ENCODE peak calls at places on chromosomes 1 and 21, in six cellular contexts. E is neuronal stem cell, N is mesenchymal stem cell, A is IMR-90, U is H9, Y is H1. T is an unnamed sample.

GRCh38 chr21:45499201-45499750 is 43.0 kb downstream of the SLC19A1 start:
- DNase-seq in N (no peak), A (no peak), U (no peak), E (no peak), Y (no peak), T (no peak)

GRCh38 chr21:27425574-27425973 is 458.7 kb upstream of the ADAMTS5 start:
- DNase-seq in U (no peak), N (peak), A (peak), E (no peak), Y (no peak), T (peak)

GRCh38 chr21:33857846-33858671 is 57.5 kb downstream of the ATP5PO start:
- DNase-seq in E (no peak), N (no peak), U (peak), Y (no peak), A (no peak), T (no peak)

GRCh38 chr1:113903496-113904291 is 905 bp downstream of the AP4B1 start:
- DNase-seq in E (no peak), A (no peak), N (no peak), U (no peak), Y (no peak), T (no peak)

GRCh38 chr1:201982923-201983805 is 716 bp downstream of the RNPEP start:
- DNase-seq in N (peak), U (peak), Y (no peak), E (peak), A (peak), T (peak)

GRCh38 chr1:9174762-9175161 is 45.9 kb upstream of the GPR157 start:
- DNase-seq in U (no peak), E (no peak), N (no peak), Y (no peak), A (no peak), T (no peak)

GRCh38 chr1:8419172-8419571 is 101.3 kb downstream of the SLC45A1 start:
- DNase-seq in Y (no peak), U (no peak), A (peak), E (no peak), N (peak), T (no peak)

GRCh38 chr1:215631489-215631888 is 64.4 kb downstream of the KCTD3 start:
- DNase-seq in A (peak), Y (no peak), U (no peak), N (peak), E (no peak), T (no peak)

GRCh38 chr1:115748396-115749130 is 20.0 kb downstream of the CASQ2 start:
- DNase-seq in U (no peak), E (no peak), N (peak), Y (no peak), A (peak), T (peak)

GRCh38 chr21:35749904-35750303 is 310.4 kb downstream of the SETD4 start:
- DNase-seq in Y (no peak), N (no peak), E (no peak), A (no peak), U (no peak), T (no peak)

GRCh38 chr1:188652678-188653077 is 1823.9 kb downstream of the PLA2G4A start:
- DNase-seq in E (no peak), Y (no peak), U (no peak), N (peak), A (peak), T (peak)

GRCh38 chr1:34125721-34126380 is 39.2 kb downstream of the CSMD2 start:
- DNase-seq in U (no peak), E (no peak), A (no peak), Y (no peak), N (no peak), T (no peak)

GRCh38 chr1:206469411-206469932 is 804 bp upstream of the IKBKE start:
- DNase-seq in E (no peak), U (no peak), N (no peak), A (no peak), Y (no peak), T (peak)

DNA sequence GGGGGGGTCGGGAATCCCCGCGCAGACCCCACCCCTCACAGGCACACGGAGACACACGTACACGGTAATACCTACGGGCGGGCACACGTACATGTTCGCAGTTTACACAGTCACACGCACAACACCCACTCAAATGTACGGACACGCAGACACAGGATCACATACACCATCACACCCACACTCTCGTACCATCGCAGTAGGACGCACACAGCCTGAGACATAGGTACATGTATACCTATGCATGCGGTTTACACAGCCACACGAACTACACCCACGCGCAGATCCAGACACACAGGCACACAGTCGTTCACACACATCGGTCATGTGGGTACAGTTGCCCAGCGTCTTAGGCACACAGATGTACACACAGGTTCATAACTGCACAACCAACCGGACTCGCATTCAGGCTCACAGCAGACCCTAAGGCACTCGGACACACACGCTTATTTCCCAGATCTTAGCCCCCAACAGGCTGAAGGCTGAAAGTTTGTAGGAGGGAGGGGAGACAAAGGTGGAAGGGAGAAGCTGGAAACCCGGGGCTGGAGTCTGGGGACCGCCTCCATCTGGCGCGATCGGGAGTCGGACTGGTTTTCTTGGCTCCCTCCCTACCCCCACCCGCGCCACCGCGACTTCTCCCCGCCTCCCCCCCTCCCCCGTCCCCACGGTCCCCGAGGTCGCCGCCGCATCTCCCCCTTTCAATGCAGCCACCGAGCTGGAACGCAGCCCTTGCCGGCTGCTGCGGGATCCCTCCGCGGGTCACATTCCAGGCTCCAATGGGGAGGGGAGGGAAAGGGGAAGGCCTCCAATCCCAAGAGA is 51.9 kb upstream of the SYNC start:
- DNase-seq in E (peak), Y (no peak), N (peak), U (peak), A (peak), T (peak)
- H3K18ac ChIP-seq in E (peak), Y (peak), N (peak), U (peak), A (no peak), T (peak)

GRCh38 chr21:28952686-28953085 is 40.0 kb downstream of the LTN1 start:
- DNase-seq in A (peak), Y (no peak), N (no peak), E (no peak), U (no peak), T (no peak)
- H2BK15ac ChIP-seq in A (no peak), Y (no peak), N (no peak), E (no peak), U (no peak), T (no peak)

GRCh38 chr21:29024474-29025327 is at the start of gene USP16:
- DNase-seq in N (peak), E (peak), Y (peak), A (peak), U (peak), T (peak)
- H3K4ac ChIP-seq in N (peak), E (no peak), Y (peak), A (peak), U (no peak), T (no peak)

DNA sequence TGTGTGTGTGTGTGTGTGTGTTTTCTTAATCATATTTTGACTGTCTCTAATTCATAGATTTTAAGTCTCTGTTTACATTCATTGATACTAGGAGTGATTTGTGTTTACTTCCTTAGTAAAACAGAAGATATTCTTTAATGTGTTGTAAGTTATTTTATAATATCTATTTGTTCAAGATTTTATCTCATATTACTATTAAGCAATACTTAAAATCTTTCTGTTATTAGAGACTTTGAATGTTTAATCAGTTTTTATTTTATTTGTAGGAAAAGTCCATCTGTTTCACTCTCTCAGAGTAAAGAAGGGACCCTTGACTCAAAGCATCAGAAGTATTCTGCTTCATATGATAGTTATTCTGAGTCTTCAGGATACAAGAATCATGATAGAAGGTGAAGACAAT is 89.2 kb downstream of the CEP350 start:
- DNase-seq in Y (no peak), U (no peak), A (no peak), E (no peak), N (no peak), T (no peak)
- H3K18ac ChIP-seq in Y (no peak), U (no peak), A (peak), E (no peak), N (no peak), T (no peak)

DNA sequence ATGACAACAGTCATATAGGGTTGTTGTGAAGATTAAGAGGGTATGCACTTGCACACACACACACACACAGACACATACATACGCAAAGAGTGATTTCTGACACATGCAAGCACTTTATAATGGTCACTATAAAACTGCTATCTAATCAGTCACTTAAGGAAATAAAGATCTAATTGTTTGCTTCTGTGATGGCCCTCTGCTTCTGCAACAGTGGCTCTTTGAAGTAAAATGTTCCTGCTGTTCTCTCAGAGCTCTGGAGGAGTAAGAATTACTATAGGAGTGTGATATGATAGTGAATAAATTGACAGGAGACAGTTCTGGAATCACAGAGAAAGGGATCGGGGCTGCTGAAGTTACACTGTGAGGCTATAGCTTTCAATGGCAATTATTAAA is 494.5 kb upstream of the B3GALT2 start:
- DNase-seq in U (no peak), E (no peak), Y (no peak), N (no peak), A (no peak), T (peak)
- H2BK15ac ChIP-seq in U (no peak), E (no peak), Y (peak), N (no peak), A (no peak), T (no peak)

DNA sequence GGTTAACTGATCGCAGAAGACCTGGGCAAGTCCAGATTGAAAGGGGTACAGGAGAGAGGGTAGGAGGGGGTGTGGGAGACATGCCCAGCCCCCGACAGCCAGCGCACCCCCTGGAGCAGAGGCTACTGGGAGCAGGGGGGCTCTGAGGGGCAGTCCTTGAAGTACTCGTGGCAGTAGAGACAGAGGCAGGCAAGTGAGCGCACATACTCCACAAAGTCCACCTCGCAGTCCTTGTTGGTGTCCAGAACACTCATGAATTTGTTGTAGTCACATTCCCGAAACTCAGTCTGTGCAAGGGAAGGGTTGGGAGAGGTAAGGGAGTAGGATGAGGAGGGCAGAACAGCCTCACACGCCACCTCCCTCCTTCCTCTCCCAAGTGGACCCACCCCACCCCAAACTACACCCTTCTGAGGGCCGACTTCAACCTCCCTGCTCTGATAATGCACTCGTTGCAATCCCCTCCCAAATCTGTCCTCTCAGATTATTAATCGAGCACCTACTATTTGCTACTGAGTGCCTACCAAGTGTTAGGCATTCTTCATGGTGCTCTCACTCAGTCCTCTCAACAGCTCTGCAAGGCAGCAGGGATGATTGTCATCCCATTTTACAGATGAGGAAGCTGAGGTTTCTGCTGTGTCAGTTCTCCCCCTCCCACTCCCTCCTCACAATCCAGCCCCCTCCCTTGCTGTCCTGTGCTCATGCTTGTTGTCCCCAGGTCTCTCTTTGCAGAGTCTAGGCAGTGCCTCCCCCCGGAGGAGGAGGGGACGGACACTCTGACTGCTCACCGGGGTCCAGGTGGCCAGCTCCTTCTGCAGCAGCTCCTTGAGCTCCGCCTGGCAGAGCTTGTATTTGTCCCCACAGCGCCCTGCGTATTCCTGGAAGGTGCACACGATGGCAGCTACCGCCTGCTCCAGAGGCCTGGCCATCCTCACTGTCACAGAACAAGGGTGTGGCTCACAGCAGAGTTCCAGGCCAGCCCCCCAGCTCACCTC is 1.2 kb downstream of the S100A3 start:
- DNase-seq in E (no peak), N (no peak), U (peak), A (no peak), Y (no peak), T (no peak)
- H3K4ac ChIP-seq in E (peak), N (peak), U (no peak), A (peak), Y (no peak), T (no peak)

GRCh38 chr1:151056574-151056973 is 2.8 kb downstream of the CDC42SE1 start:
- DNase-seq in U (no peak), E (no peak), N (no peak), A (no peak), Y (no peak), T (no peak)

GRCh38 chr1:151058682-151059341 is 610 bp downstream of the CDC42SE1 start:
- DNase-seq in E (peak), N (peak), U (peak), A (peak), Y (no peak), T (peak)

GRCh38 chr1:151054971-151055547 is 4.4 kb downstream of the CDC42SE1 start:
- DNase-seq in U (no peak), A (no peak), E (no peak), Y (no peak), N (no peak), T (no peak)

GRCh38 chr1:151055581-151055980 is 3.8 kb downstream of the CDC42SE1 start:
- DNase-seq in Y (no peak), N (no peak), A (no peak), U (no peak), E (no peak), T (no peak)

GRCh38 chr1:151056149-151056548 is 3.3 kb downstream of the CDC42SE1 start:
- DNase-seq in E (no peak), N (no peak), A (no peak), U (no peak), Y (no peak), T (no peak)
- H3K18ac ChIP-seq in E (no peak), N (no peak), A (no peak), U (no peak), Y (no peak), T (no peak)

GRCh38 chr21:42521384-42521783 is 7.7 kb downstream of the SLC37A1 start:
- DNase-seq in Y (no peak), U (no peak), A (no peak), E (no peak), N (no peak), T (no peak)
- H2BK15ac ChIP-seq in Y (no peak), U (no peak), A (no peak), E (no peak), N (no peak), T (no peak)